ENCODE peak calls at places on chromosomes 6 and 20, in five cellular contexts. One of them, this sample, is unnamed.

GRCh38 chr6:12993283-12993898 is 276.8 kb downstream of the PHACTR1 start:
- DNase-seq in thoracic aorta: no peak
- DNase-seq in bronchial epithelial cell: no peak
- DNase-seq in GM23338: no peak
- DNase-seq in fibroblast of pulmonary artery: no peak
- DNase-seq in this sample: no peak

GRCh38 chr6:47044418-47044817 is 2.3 kb upstream of the ADGRF1 start:
- DNase-seq in thoracic aorta: no peak
- DNase-seq in bronchial epithelial cell: peak; percentile 98
- DNase-seq in GM23338: no peak
- DNase-seq in fibroblast of pulmonary artery: peak; percentile 51
- DNase-seq in this sample: peak; percentile 48

GRCh38 chr6:106659859-106660258 is 30.5 kb downstream of the QRSL1 start:
- DNase-seq in thoracic aorta: no peak
- DNase-seq in bronchial epithelial cell: no peak
- DNase-seq in GM23338: peak; percentile 50
- DNase-seq in fibroblast of pulmonary artery: no peak
- DNase-seq in this sample: no peak

GRCh38 chr6:138485005-138485545 is 14.2 kb downstream of the NHSL1 start:
- DNase-seq in thoracic aorta: no peak
- DNase-seq in bronchial epithelial cell: no peak
- DNase-seq in GM23338: peak; percentile 57
- DNase-seq in fibroblast of pulmonary artery: peak; percentile 25
- DNase-seq in this sample: peak; percentile 43

GRCh38 chr6:105077592-105078463 is 102.0 kb downstream of the POPDC3 start:
- DNase-seq in thoracic aorta: no peak
- DNase-seq in bronchial epithelial cell: peak; percentile 84
- DNase-seq in GM23338: peak; percentile 76
- DNase-seq in fibroblast of pulmonary artery: peak; percentile 71
- DNase-seq in this sample: peak; percentile 72

GRCh38 chr6:169487579-169488205 is 214.1 kb downstream of the WDR27 start:
- DNase-seq in thoracic aorta: no peak
- DNase-seq in bronchial epithelial cell: no peak
- DNase-seq in GM23338: no peak
- DNase-seq in fibroblast of pulmonary artery: peak; percentile 53
- DNase-seq in this sample: peak; percentile 24

GRCh38 chr20:59221049-59221748 is 57.6 kb downstream of the ZNF831 start:
- DNase-seq in thoracic aorta: no peak
- DNase-seq in bronchial epithelial cell: peak; percentile 2
- DNase-seq in GM23338: peak; percentile 53
- DNase-seq in fibroblast of pulmonary artery: peak; percentile 7
- DNase-seq in this sample: no peak

GRCh38 chr6:1580585-1580984 is 29.1 kb upstream of the FOXC1 start:
- DNase-seq in thoracic aorta: no peak
- DNase-seq in bronchial epithelial cell: no peak
- DNase-seq in GM23338: no peak
- DNase-seq in fibroblast of pulmonary artery: no peak
- DNase-seq in this sample: no peak

GRCh38 chr6:408599-409102 is 17.1 kb downstream of the IRF4 start:
- DNase-seq in thoracic aorta: no peak
- DNase-seq in bronchial epithelial cell: peak; percentile 39
- DNase-seq in GM23338: peak; percentile 76
- DNase-seq in fibroblast of pulmonary artery: peak; percentile 41
- DNase-seq in this sample: peak; percentile 37
- TF ChIP-seq CTCF in thoracic aorta: no peak
- TF ChIP-seq CTCF in bronchial epithelial cell: peak; percentile 42
- TF ChIP-seq CTCF in GM23338: peak; percentile 86
- TF ChIP-seq CTCF in fibroblast of pulmonary artery: peak; percentile 23
- TF ChIP-seq CTCF in this sample: peak; percentile 12

GRCh38 chr6:156994215-156995076 is 217.3 kb downstream of the ARID1B start:
- DNase-seq in thoracic aorta: no peak
- DNase-seq in bronchial epithelial cell: no peak
- DNase-seq in GM23338: no peak
- DNase-seq in fibroblast of pulmonary artery: no peak
- DNase-seq in this sample: no peak
- H3K4me3 ChIP-seq in thoracic aorta: no peak overlapping the region
- H3K4me3 ChIP-seq in bronchial epithelial cell: no peak overlapping the region
- H3K4me3 ChIP-seq in GM23338: no peak overlapping the region
- H3K4me3 ChIP-seq in fibroblast of pulmonary artery: no peak overlapping the region
- H3K4me3 ChIP-seq in this sample: no peak overlapping the region

GRCh38 chr6:167968091-167968490 is 29.4 kb upstream of the KIF25 start:
- DNase-seq in thoracic aorta: no peak
- DNase-seq in bronchial epithelial cell: peak; percentile 10
- DNase-seq in GM23338: peak; percentile 86
- DNase-seq in fibroblast of pulmonary artery: no peak
- DNase-seq in this sample: no peak
- TF ChIP-seq CTCF in thoracic aorta: no peak
- TF ChIP-seq CTCF in bronchial epithelial cell: peak; percentile 54
- TF ChIP-seq CTCF in GM23338: peak; percentile 92
- TF ChIP-seq CTCF in fibroblast of pulmonary artery: peak; percentile 30
- TF ChIP-seq CTCF in this sample: peak; percentile 47

DNA sequence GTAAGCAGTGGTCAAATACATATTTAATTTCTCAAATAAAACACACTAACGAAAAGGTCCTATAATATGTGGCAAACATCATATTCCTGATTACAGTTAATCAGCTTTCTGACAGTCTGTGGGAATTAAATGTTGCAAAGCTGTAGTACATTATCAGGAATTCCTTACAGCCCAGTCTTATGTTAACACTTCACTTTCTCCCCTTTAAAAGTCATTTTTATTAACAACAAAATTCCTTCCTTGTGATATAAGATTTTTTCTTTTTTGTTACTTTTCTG is 636.8 kb downstream of the MMUT start:
- DNase-seq in thoracic aorta: no peak
- DNase-seq in bronchial epithelial cell: no peak
- DNase-seq in GM23338: no peak
- DNase-seq in fibroblast of pulmonary artery: peak; percentile 32
- DNase-seq in this sample: peak; percentile 17
- H3K4me3 ChIP-seq in thoracic aorta: peak overlapping the region; percentile 22
- H3K4me3 ChIP-seq in bronchial epithelial cell: no peak overlapping the region
- H3K4me3 ChIP-seq in GM23338: no peak overlapping the region
- H3K4me3 ChIP-seq in fibroblast of pulmonary artery: peak overlapping the region; percentile 1
- H3K4me3 ChIP-seq in this sample: no peak overlapping the region

DNA sequence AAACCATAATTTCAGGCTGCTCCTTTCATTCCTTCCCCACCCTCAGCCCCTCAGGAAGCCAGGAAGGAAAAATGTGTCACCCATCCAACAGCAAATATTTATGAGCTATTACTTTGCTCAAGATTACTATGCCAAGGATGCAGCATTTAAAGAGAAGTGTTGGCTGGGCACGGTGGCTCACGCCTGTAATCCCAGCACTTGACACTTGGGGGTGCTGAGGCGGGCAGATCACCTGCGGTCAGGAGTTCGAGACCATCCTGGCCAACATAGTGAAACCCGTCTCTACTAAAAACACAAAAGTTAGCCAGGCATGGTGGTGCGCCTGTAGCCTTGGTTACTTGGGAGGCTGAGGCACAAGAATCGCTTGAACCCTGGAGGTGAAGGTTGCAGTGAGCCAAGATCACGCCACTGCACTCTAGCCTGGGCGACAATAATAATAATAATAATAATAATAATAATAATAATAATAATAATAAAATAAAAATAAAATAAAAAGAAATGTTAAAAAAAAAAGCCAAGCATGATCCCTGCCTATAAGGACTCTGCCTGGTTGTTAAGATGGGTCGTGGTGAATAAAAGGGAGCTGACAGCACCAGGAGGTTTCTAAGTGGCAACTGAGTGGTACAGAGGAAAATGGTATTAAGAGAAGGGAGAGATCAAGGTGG is 20.5 kb upstream of the TIAM2 start:
- DNase-seq in thoracic aorta: no peak
- DNase-seq in bronchial epithelial cell: no peak
- DNase-seq in GM23338: peak; percentile 46
- DNase-seq in fibroblast of pulmonary artery: no peak
- DNase-seq in this sample: no peak
- TF ChIP-seq CTCF in thoracic aorta: no peak
- TF ChIP-seq CTCF in bronchial epithelial cell: no peak
- TF ChIP-seq CTCF in GM23338: peak; percentile 70
- TF ChIP-seq CTCF in fibroblast of pulmonary artery: peak; percentile 20
- TF ChIP-seq CTCF in this sample: peak; percentile 21

GRCh38 chr6:83517500-83517899 is 5.2 kb downstream of the PRSS35 start:
- DNase-seq in thoracic aorta: no peak
- DNase-seq in bronchial epithelial cell: peak; percentile 20
- DNase-seq in GM23338: peak; percentile 37
- DNase-seq in fibroblast of pulmonary artery: no peak
- DNase-seq in this sample: no peak

GRCh38 chr6:83509416-83509815 is 2.9 kb upstream of the PRSS35 start:
- DNase-seq in thoracic aorta: no peak
- DNase-seq in bronchial epithelial cell: no peak
- DNase-seq in GM23338: no peak
- DNase-seq in fibroblast of pulmonary artery: peak; percentile 41
- DNase-seq in this sample: no peak

GRCh38 chr6:83514877-83515466 is 2.6 kb downstream of the PRSS35 start:
- DNase-seq in thoracic aorta: no peak
- DNase-seq in bronchial epithelial cell: peak; percentile 72
- DNase-seq in GM23338: peak; percentile 76
- DNase-seq in fibroblast of pulmonary artery: peak; percentile 84
- DNase-seq in this sample: peak; percentile 68

DNA sequence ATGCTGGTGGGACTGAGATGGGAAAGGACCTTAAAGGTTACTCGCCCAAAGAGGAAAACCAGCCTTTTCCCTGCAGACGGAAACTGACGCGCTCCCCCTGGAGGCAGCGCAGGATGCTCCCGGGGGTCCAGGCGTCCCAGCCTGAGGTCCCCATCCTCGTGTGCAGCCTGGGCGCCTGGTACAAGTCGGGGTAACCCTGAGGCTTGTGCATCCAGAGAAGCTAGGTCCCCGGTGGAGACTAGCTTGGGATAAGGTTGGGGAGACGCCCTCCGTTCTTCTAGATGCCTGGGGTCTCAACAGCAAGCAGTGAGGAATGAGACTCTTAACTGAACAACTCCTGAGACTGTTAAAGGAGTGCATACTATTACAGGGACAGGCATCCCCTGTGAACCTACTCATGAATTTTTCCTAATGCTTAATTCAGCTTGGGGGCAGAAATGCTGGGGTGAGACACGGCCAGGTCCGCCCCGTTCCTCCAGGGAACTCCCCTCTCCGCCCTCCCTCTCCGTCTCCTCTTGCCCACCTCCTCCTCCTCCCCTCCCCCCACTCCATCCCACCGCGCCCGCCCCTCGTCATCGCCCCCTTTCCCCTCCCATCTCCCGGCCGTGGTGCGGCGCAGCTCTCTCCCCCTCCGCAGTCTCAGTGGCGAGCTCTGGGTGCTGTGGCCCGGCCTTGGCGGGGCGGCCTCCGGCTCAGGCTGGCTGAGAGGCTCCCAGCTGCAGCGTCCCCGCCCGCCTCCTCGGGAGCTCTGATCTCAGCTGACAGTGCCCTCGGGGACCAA is at the start of gene PRSS35:
- DNase-seq in thoracic aorta: no peak
- DNase-seq in bronchial epithelial cell: peak; percentile 28
- DNase-seq in GM23338: peak; percentile 89
- DNase-seq in fibroblast of pulmonary artery: peak; percentile 61
- DNase-seq in this sample: peak; percentile 56
- H3K4me3 ChIP-seq in thoracic aorta: peak within 1 kb of the TSS; percentile 79
- H3K4me3 ChIP-seq in bronchial epithelial cell: peak within 1 kb of the TSS; percentile 39
- H3K4me3 ChIP-seq in GM23338: peak within 1 kb of the TSS; percentile 79
- H3K4me3 ChIP-seq in fibroblast of pulmonary artery: peak within 1 kb of the TSS; percentile 57
- H3K4me3 ChIP-seq in this sample: peak within 1 kb of the TSS; percentile 47

GRCh38 chr6:95279641-95280040 is 297.7 kb upstream of the MANEA start:
- DNase-seq in thoracic aorta: no peak
- DNase-seq in bronchial epithelial cell: no peak
- DNase-seq in GM23338: no peak
- DNase-seq in fibroblast of pulmonary artery: no peak
- DNase-seq in this sample: no peak

GRCh38 chr6:95280690-95281273 is 296.6 kb upstream of the MANEA start:
- DNase-seq in thoracic aorta: no peak
- DNase-seq in bronchial epithelial cell: peak; percentile 31
- DNase-seq in GM23338: peak; percentile 82
- DNase-seq in fibroblast of pulmonary artery: peak; percentile 1
- DNase-seq in this sample: peak; percentile 4
- TF ChIP-seq CTCF in thoracic aorta: no peak
- TF ChIP-seq CTCF in bronchial epithelial cell: peak; percentile 40
- TF ChIP-seq CTCF in GM23338: peak; percentile 71
- TF ChIP-seq CTCF in fibroblast of pulmonary artery: no peak
- TF ChIP-seq CTCF in this sample: peak; percentile 37

GRCh38 chr6:20802596-20802995 is 268.3 kb downstream of the CDKAL1 start:
- DNase-seq in thoracic aorta: no peak
- DNase-seq in bronchial epithelial cell: no peak
- DNase-seq in GM23338: no peak
- DNase-seq in fibroblast of pulmonary artery: peak; percentile 13
- DNase-seq in this sample: no peak
- H3K4me3 ChIP-seq in thoracic aorta: no peak overlapping the region
- H3K4me3 ChIP-seq in bronchial epithelial cell: no peak overlapping the region
- H3K4me3 ChIP-seq in GM23338: no peak overlapping the region
- H3K4me3 ChIP-seq in fibroblast of pulmonary artery: no peak overlapping the region
- H3K4me3 ChIP-seq in this sample: no peak overlapping the region

GRCh38 chr20:56964886-56965285 is 301.6 kb downstream of the BMP7 start:
- DNase-seq in thoracic aorta: no peak
- DNase-seq in bronchial epithelial cell: no peak
- DNase-seq in GM23338: no peak
- DNase-seq in fibroblast of pulmonary artery: no peak
- DNase-seq in this sample: no peak
- TF ChIP-seq CTCF in thoracic aorta: no peak
- TF ChIP-seq CTCF in bronchial epithelial cell: no peak
- TF ChIP-seq CTCF in GM23338: peak; percentile 10
- TF ChIP-seq CTCF in fibroblast of pulmonary artery: no peak
- TF ChIP-seq CTCF in this sample: no peak